ENCODE peak calls at places on chromosomes 6 and 20, in seven cellular contexts. X, Y, F, V, H, L and C are unnamed samples.
A peak's percentile ranks its signal among the peaks of the same experiment; 100 is the strongest.

GRCh38 chr20:36645998-36646397 is at the start of gene SLA2:
- DNase-seq in X (no peak), Y (no peak), F (no peak), V (no peak), H (no peak), L (no peak), C (no peak)

GRCh38 chr20:19048898-19049889 is 163.2 kb upstream of the SLC24A3 start:
- DNase-seq in X (peak; percentile 39), Y (no peak), F (no peak), V (no peak), H (no peak), L (no peak), C (no peak)

GRCh38 chr6:42745083-42745637 is 743 bp downstream of the TBCC start:
- DNase-seq in X (no peak), Y (peak; percentile 27), F (peak; percentile 77), V (peak; percentile 29), H (no peak), L (peak; percentile 28), C (no peak)

GRCh38 chr6:63943826-63944225 is 308.2 kb downstream of the PHF3 start:
- DNase-seq in X (no peak), Y (no peak), F (no peak), V (no peak), H (no peak), L (no peak), C (no peak)

GRCh38 chr6:111361648-111362047 is 121.4 kb downstream of the REV3L start:
- DNase-seq in X (no peak), Y (peak; percentile 64), F (no peak), V (peak; percentile 17), H (peak; percentile 15), L (peak; percentile 63), C (peak; percentile 21)

GRCh38 chr20:61954276-61955021 is 111.2 kb downstream of the TAF4 start:
- DNase-seq in X (peak; percentile 37), Y (no peak), F (no peak), V (no peak), H (no peak), L (no peak), C (no peak)

GRCh38 chr6:126180585-126180984 is 159.3 kb upstream of the CENPW start:
- DNase-seq in X (no peak), Y (peak; percentile 64), F (no peak), V (peak; percentile 99), H (peak; percentile 91), L (peak; percentile 97), C (peak; percentile 99)

GRCh38 chr6:141598487-141598886 is 534.2 kb upstream of the GJE1 start:
- DNase-seq in X (no peak), Y (peak; percentile 21), F (no peak), V (peak; percentile 13), H (peak; percentile 18), L (peak; percentile 48), C (peak; percentile 52)

GRCh38 chr20:35329435-35330139 is 37.4 kb upstream of the FAM83C start:
- DNase-seq in X (peak; percentile 66), Y (peak; percentile 50), F (no peak), V (peak; percentile 31), H (peak; percentile 41), L (peak; percentile 60), C (peak; percentile 59)

GRCh38 chr6:24402697-24403500 is at the start of gene MRS2:
- DNase-seq in X (peak; percentile 91), Y (peak; percentile 80), F (peak; percentile 80), V (peak; percentile 92), H (peak; percentile 69), L (peak; percentile 71), C (peak; percentile 94)

GRCh38 chr6:170371588-170371987 is 65.0 kb downstream of the FAM120B start:
- DNase-seq in X (no peak), Y (peak; percentile 21), F (no peak), V (no peak), H (no peak), L (peak; percentile 5), C (no peak)

GRCh38 chr20:10640897-10641296 is 32.9 kb downstream of the JAG1 start:
- DNase-seq in X (no peak), Y (no peak), F (no peak), V (no peak), H (no peak), L (no peak), C (no peak)

GRCh38 chr20:10639762-10640556 is 33.8 kb downstream of the JAG1 start:
- DNase-seq in X (no peak), Y (no peak), F (peak; percentile 90), V (no peak), H (no peak), L (no peak), C (no peak)

GRCh38 chr20:10637563-10637962 is 36.2 kb downstream of the JAG1 start:
- DNase-seq in X (no peak), Y (no peak), F (no peak), V (no peak), H (no peak), L (no peak), C (no peak)

GRCh38 chr20:10637062-10637559 is 36.7 kb downstream of the JAG1 start:
- DNase-seq in X (no peak), Y (peak; percentile 79), F (peak; percentile 84), V (peak; percentile 76), H (no peak), L (peak; percentile 69), C (peak; percentile 79)

GRCh38 chr20:10639051-10639761 is 34.6 kb downstream of the JAG1 start:
- DNase-seq in X (no peak), Y (no peak), F (peak; percentile 79), V (no peak), H (no peak), L (no peak), C (no peak)
- H3K4me3 ChIP-seq in X (no peak overlapping the region), Y (no peak overlapping the region), F (peak overlapping the region; percentile 61), V (no peak overlapping the region), H (no peak overlapping the region), L (no peak overlapping the region), C (no peak overlapping the region)

GRCh38 chr6:73691512-73691911 is 4.5 kb upstream of the CD109 start:
- DNase-seq in X (no peak), Y (no peak), F (no peak), V (peak; percentile 43), H (no peak), L (peak; percentile 32), C (peak; percentile 25)

GRCh38 chr6:73696990-73697651 is 1.1 kb downstream of the CD109 start:
- DNase-seq in X (no peak), Y (no peak), F (no peak), V (peak; percentile 71), H (no peak), L (no peak), C (peak; percentile 35)

GRCh38 chr6:73699656-73700055 is 3.7 kb downstream of the CD109 start:
- DNase-seq in X (no peak), Y (peak; percentile 32), F (no peak), V (no peak), H (no peak), L (peak; percentile 21), C (no peak)

GRCh38 chr6:73695619-73696421 is at the start of gene CD109:
- DNase-seq in X (peak; percentile 54), Y (peak; percentile 80), F (no peak), V (peak; percentile 94), H (peak; percentile 82), L (peak; percentile 81), C (peak; percentile 92)

DNA sequence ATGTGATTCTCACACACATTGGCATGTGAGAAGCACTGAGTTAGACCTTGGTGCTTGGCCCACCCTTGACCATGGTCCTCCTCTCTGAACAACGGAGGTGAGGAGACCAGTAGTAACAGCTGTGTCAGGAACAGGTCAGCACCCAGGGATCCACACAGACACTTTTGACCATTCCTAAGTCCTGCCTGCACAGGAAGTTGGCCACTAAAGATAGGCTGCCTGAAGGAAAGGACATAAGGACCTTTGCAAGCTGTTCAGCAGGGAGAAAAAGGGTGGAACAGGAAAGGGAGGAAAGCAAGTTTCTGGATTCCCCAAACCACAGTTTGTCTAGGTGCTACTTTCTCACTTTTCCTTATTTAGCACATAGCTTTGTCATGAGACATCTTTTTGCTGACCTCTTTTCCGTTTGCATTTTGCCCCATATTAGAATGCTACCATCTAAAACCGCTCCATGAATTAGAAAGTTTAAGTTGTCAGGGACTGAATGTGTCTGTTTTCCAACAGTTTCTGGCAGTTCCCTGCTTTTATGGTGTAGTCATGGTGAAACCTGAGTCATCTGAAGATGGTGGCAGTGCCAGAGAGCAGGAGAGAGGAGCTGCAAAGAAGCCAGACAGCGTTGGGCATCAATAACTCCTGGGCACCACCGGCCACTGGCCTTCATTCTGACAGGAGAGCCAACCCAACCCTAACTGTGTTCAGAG is 1.1 kb upstream of the CD109 start:
- DNase-seq in X (no peak), Y (peak; percentile 50), F (no peak), V (peak; percentile 82), H (peak; percentile 62), L (peak; percentile 63), C (peak; percentile 76)
- H3K4me3 ChIP-seq in X (no peak overlapping the region), Y (no peak overlapping the region), F (peak overlapping the region; percentile 79), V (peak overlapping the region; percentile 84), H (peak overlapping the region; percentile 63), L (no peak overlapping the region), C (peak overlapping the region; percentile 46)

GRCh38 chr20:37852666-37853065 is 50.3 kb upstream of the VSTM2L start:
- DNase-seq in X (no peak), Y (no peak), F (no peak), V (no peak), H (no peak), L (no peak), C (no peak)
- H3K4me3 ChIP-seq in X (no peak overlapping the region), Y (no peak overlapping the region), F (no peak overlapping the region), V (no peak overlapping the region), H (no peak overlapping the region), L (no peak overlapping the region), C (no peak overlapping the region)

GRCh38 chr20:48342822-48343513 is 484.8 kb downstream of the PREX1 start:
- DNase-seq in X (no peak), Y (no peak), F (no peak), V (no peak), H (no peak), L (no peak), C (no peak)

GRCh38 chr20:48339986-48340884 is 487.6 kb downstream of the PREX1 start:
- DNase-seq in X (no peak), Y (no peak), F (no peak), V (no peak), H (no peak), L (no peak), C (no peak)

GRCh38 chr20:48339147-48339985 is 488.4 kb downstream of the PREX1 start:
- DNase-seq in X (no peak), Y (peak; percentile 86), F (no peak), V (no peak), H (peak; percentile 37), L (peak; percentile 59), C (no peak)

GRCh38 chr20:48338717-48339116 is 489.1 kb downstream of the PREX1 start:
- DNase-seq in X (no peak), Y (peak; percentile 81), F (no peak), V (no peak), H (peak; percentile 9), L (peak; percentile 61), C (no peak)

DNA sequence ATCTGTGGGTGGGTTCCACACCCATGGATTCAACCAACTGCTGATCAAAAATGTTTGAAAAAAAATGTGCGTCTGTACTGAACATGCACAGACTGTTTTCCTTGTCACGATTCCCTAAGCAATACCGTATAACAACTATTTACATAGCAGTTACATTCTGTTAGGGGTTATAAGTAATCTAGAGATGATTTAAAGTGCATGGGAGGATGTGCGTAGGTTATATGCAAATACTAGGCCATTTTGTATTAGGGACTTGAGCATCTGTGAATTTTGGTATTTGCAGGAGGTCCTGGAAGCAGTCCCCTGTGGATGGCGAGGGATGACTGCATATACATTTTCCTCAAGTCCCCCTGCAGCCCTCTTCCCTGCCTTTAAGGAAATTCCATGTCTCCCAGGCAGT is 486.9 kb downstream of the PREX1 start:
- DNase-seq in X (no peak), Y (no peak), F (no peak), V (no peak), H (no peak), L (no peak), C (no peak)
- H3K4me3 ChIP-seq in X (no peak overlapping the region), Y (no peak overlapping the region), F (no peak overlapping the region), V (no peak overlapping the region), H (no peak overlapping the region), L (no peak overlapping the region), C (no peak overlapping the region)